ENCODE peak calls at places on chromosomes 6 and 20, in seven cellular contexts. Y, K, G, V, N, S and O are unnamed samples.

GRCh38 chr6:139766796-139767195 is 392.3 kb upstream of the CITED2 start:
- DNase-seq in Y (no peak), N (no peak), G (no peak), S (no peak), K (no peak), V (no peak), O (no peak)

GRCh38 chr6:160765412-160765811 is 63.4 kb downstream of the PLG start:
- DNase-seq in N (no peak), S (no peak), V (no peak), K (no peak), Y (no peak), G (no peak), O (peak)

GRCh38 chr20:59063358-59064213 is 21.0 kb upstream of the PRELID3B start:
- DNase-seq in V (peak), K (no peak), G (no peak), Y (peak), N (no peak), S (no peak), O (no peak)

GRCh38 chr20:61835791-61836350 is 229.8 kb downstream of the TAF4 start:
- DNase-seq in N (no peak), Y (no peak), S (no peak), K (no peak), V (no peak), G (no peak), O (no peak)

GRCh38 chr6:10837997-10838793 is at the start of gene MAK:
- DNase-seq in K (peak), Y (peak), V (peak), N (peak), G (peak), S (peak), O (peak)

GRCh38 chr6:161544801-161545490 is 271.1 kb upstream of the AGPAT4 start:
- DNase-seq in K (no peak), Y (no peak), G (no peak), S (no peak), N (no peak), V (no peak), O (no peak)

GRCh38 chr20:45445805-45446562 is 23.6 kb upstream of the WFDC2 start:
- DNase-seq in G (peak), K (no peak), N (peak), S (peak), V (peak), Y (peak), O (peak)

GRCh38 chr6:44067073-44067759 is 60.0 kb downstream of the MRPL14 start:
- DNase-seq in S (no peak), Y (no peak), N (no peak), K (no peak), G (no peak), V (no peak), O (no peak)

GRCh38 chr6:19354181-19354580 is 483.0 kb upstream of the ID4 start:
- DNase-seq in V (no peak), K (no peak), S (no peak), N (no peak), G (no peak), Y (no peak), O (no peak)

GRCh38 chr6:155380666-155381332 is 66.5 kb upstream of the TFB1M start:
- DNase-seq in N (no peak), V (no peak), Y (no peak), S (peak), K (no peak), G (no peak), O (no peak)

GRCh38 chr20:50969416-50969815 is 10.8 kb downstream of the MOCS3 start:
- DNase-seq in K (no peak), V (no peak), G (no peak), S (no peak), N (no peak), Y (no peak), O (no peak)

GRCh38 chr20:35511814-35512420 is 17.5 kb downstream of the C20orf173 start:
- DNase-seq in G (no peak), N (peak), Y (peak), S (peak), K (no peak), V (no peak), O (peak)

GRCh38 chr20:50794181-50794845 is 548 bp upstream of the BCAS4 start:
- DNase-seq in K (no peak), V (no peak), G (no peak), S (no peak), Y (no peak), N (no peak), O (peak)

GRCh38 chr6:146673069-146673468 is 74.3 kb downstream of the ADGB start:
- DNase-seq in N (no peak), V (no peak), Y (no peak), K (no peak), G (no peak), S (no peak), O (no peak)

GRCh38 chr6:110287462-110288341 is 70.4 kb downstream of the METTL24 start:
- DNase-seq in N (no peak), S (peak), K (no peak), G (no peak), Y (no peak), V (no peak), O (no peak)

GRCh38 chr6:41288025-41288777 is 1.7 kb upstream of the TREM1 start:
- DNase-seq in G (no peak), N (no peak), V (no peak), S (peak), Y (no peak), K (no peak), O (no peak)

GRCh38 chr6:110180228-110181008 is at the start of gene CDC40:
- DNase-seq in V (no peak), K (no peak), Y (peak), S (peak), G (peak), N (peak), O (peak)

GRCh38 chr6:9896806-9897205 is 518.1 kb downstream of the TFAP2A start:
- DNase-seq in K (no peak), N (no peak), S (no peak), G (no peak), V (no peak), Y (no peak), O (no peak)

GRCh38 chr6:2432258-2432657 is 186.9 kb upstream of the GMDS start:
- DNase-seq in N (no peak), G (no peak), V (peak), K (no peak), Y (no peak), S (no peak), O (no peak)

GRCh38 chr20:58839991-58840747 is 10.5 kb downstream of the GNAS-AS1 start:
- DNase-seq in K (no peak), Y (no peak), G (no peak), S (no peak), V (no peak), N (no peak), O (peak)

GRCh38 chr20:47355489-47356219 is 845 bp downstream of the ZMYND8 start:
- DNase-seq in S (no peak), V (no peak), G (no peak), K (no peak), Y (no peak), N (no peak), O (no peak)

GRCh38 chr6:56102216-56102615 is 145.2 kb downstream of the COL21A1 start:
- DNase-seq in Y (no peak), V (no peak), G (no peak), S (no peak), K (no peak), N (no peak), O (no peak)

GRCh38 chr20:23246682-23247664 is 103.6 kb upstream of the NXT1 start:
- DNase-seq in N (no peak), Y (no peak), K (peak), V (no peak), G (no peak), S (no peak), O (no peak)

GRCh38 chr6:150293423-150294280 is 75.2 kb upstream of the IYD start:
- DNase-seq in V (peak), S (no peak), G (no peak), K (no peak), N (peak), Y (no peak), O (no peak)

GRCh38 chr6:320351-321157 is 28.3 kb downstream of the DUSP22 start:
- DNase-seq in N (no peak), S (no peak), Y (no peak), G (no peak), V (no peak), K (no peak), O (no peak)

GRCh38 chr20:20685635-20686034 is 26.8 kb downstream of the RALGAPA2 start:
- DNase-seq in K (no peak), V (no peak), Y (no peak), G (no peak), N (no peak), S (no peak), O (no peak)

GRCh38 chr20:23626040-23626620 is 11.6 kb downstream of the CST3 start:
- DNase-seq in V (no peak), G (no peak), N (peak), Y (no peak), K (no peak), S (no peak), O (no peak)

GRCh38 chr6:130032758-130033323 is 14.5 kb downstream of the L3MBTL3 start:
- DNase-seq in N (no peak), V (no peak), Y (no peak), G (no peak), K (no peak), S (no peak), O (no peak)

GRCh38 chr20:40510622-40511021 is 178.4 kb downstream of the MAFB start:
- DNase-seq in V (no peak), N (no peak), S (no peak), K (no peak), Y (no peak), G (no peak), O (no peak)

GRCh38 chr6:113997106-113997505 is 26.2 kb upstream of the HDAC2 start:
- DNase-seq in G (no peak), Y (no peak), N (no peak), S (no peak), V (peak), K (no peak), O (no peak)

GRCh38 chr6:137297887-137298286 is 78.7 kb upstream of the IFNGR1 start:
- DNase-seq in Y (no peak), N (no peak), S (no peak), K (no peak), V (no peak), G (peak), O (peak)

GRCh38 chr6:85458782-85459181 is 8.9 kb downstream of the NT5E start:
- DNase-seq in K (no peak), V (no peak), N (no peak), G (no peak), Y (no peak), S (no peak), O (no peak)

GRCh38 chr20:3783068-3783489 is 1.8 kb upstream of the SPEF1 start:
- DNase-seq in S (no peak), V (no peak), N (no peak), K (no peak), Y (no peak), G (no peak), O (no peak)

GRCh38 chr20:43016257-43016656 is 173.4 kb downstream of the PTPRT start:
- DNase-seq in Y (no peak), N (no peak), G (no peak), S (no peak), V (no peak), K (no peak), O (no peak)

GRCh38 chr6:6631526-6632276 is 43.2 kb downstream of the LY86 start:
- DNase-seq in S (no peak), V (no peak), G (no peak), N (no peak), Y (no peak), K (no peak), O (no peak)

GRCh38 chr6:5679271-5679670 is 327.5 kb downstream of the NRN1 start:
- DNase-seq in Y (no peak), S (no peak), N (no peak), G (no peak), K (no peak), V (no peak), O (no peak)

GRCh38 chr6:54802775-54803631 is 43.6 kb upstream of the FAM83B start:
- DNase-seq in S (no peak), K (no peak), N (no peak), V (peak), Y (no peak), G (no peak), O (no peak)

GRCh38 chr6:152094992-152095592 is 287.6 kb downstream of the ESR1 start:
- DNase-seq in G (no peak), V (peak), K (no peak), Y (peak), N (peak), S (peak), O (no peak)

DNA sequence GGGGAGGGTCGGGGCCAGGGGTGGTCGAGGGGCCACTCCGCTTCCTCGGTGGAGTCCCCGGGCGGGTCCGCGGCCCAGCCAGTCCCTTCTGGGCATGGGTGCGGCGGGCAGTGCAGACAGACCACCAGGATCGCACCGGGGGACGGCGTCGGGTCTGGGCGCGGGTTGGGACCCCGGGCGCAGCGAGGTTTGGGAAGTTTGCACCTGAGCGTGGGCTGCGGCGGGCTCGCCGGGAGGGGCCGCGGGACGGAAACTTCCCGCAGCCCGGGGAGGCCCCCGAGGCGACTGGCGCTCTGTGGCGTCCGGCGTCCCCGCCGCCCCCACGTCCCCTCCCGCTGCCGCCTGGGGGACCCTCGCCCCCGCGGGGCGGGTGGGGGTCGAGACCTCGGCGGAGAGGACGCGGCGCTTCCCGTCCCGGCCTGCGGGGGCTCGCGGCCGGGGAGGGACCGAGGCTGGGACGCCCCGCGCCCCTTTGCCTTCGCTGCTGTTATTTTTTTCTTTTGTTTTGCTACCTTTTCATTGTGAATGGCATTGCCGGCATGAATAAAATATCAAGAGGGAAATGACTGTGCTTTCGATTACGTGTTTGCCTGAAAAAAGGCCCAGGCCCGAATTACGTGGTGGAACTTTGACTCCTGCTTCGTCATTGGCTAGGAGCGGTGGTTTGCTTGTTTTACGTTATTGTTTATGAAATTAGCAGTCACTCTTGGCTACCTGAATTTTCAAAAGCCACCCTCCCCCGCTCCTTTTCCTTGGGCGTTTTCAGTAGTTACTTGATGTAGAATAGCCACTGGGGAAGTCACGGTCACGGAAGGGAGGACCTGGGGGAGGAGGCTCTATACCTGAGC is 701 bp downstream of the SNX9 start:
- DNase-seq in N (peak), G (peak), S (peak), Y (peak), K (peak), V (peak), O (peak)
- TF ChIP-seq SP1 in N (peak), G (no peak), S (no peak), Y (no peak), K (no peak), V (no peak), O (no peak)

GRCh38 chr20:53763707-53764415 is 170.2 kb upstream of the ZNF217 start:
- DNase-seq in G (peak), Y (no peak), N (no peak), S (peak), V (no peak), K (no peak), O (peak)
- TF ChIP-seq SP1 in G (peak), Y (no peak), N (no peak), S (no peak), V (no peak), K (no peak), O (no peak)

GRCh38 chr6:156841508-156841907 is 64.3 kb downstream of the ARID1B start:
- DNase-seq in S (no peak), K (no peak), V (no peak), G (no peak), Y (no peak), N (no peak), O (no peak)
- TF ChIP-seq SP1 in S (no peak), K (no peak), V (no peak), G (no peak), Y (no peak), N (no peak), O (no peak)

GRCh38 chr6:34391023-34391485 is 1.4 kb downstream of the NUDT3 start:
- DNase-seq in Y (peak), S (peak), G (no peak), K (no peak), N (peak), V (no peak), O (no peak)
- TF ChIP-seq SP1 in Y (no peak), S (no peak), G (no peak), K (no peak), N (no peak), V (no peak), O (no peak)

DNA sequence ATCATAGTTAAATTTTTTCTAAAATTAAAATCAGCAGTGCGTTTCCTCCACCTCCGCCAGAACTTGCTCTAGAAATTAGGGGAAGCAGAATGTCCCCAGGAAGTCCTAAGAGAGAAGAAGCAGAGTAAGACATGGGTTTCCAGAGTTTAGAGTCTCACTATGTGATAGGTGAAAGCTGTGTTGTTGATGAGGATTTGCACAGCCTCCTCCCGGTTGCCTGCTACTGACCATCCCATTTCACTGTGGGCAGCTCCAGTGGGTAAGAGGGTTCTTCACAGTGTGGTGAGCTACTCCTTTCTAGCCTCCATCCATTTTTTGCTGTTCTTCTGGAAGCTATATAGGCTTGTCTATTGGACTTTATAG is 13.3 kb downstream of the UST start:
- DNase-seq in N (no peak), K (no peak), S (no peak), Y (no peak), V (no peak), G (no peak), O (no peak)
- TF ChIP-seq SP1 in N (no peak), K (no peak), S (no peak), Y (no peak), V (no peak), G (no peak), O (no peak)

DNA sequence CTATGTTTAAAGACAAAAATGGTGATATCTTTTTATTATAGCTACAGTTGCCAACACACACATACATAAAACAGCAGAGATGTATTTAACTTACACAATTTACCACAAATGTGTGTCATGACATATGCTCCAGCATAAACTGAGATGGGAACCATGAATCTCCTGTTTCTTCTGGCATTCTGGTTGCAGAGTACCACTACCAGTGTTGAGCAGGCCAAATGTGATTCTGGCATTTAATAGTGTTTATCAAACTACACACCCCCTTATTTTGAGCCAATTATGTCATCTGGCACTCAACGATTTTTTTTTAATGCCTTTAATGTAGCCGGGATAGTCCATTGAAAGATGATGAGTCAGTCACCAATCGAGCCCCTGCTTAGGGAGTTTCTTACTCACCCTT is 59.0 kb upstream of the TPD52L1 start:
- DNase-seq in N (no peak), V (no peak), G (no peak), Y (no peak), K (no peak), S (no peak), O (no peak)
- TF ChIP-seq SP1 in N (no peak), V (no peak), G (no peak), Y (no peak), K (no peak), S (no peak), O (no peak)